ENCODE peak calls at places on chromosomes 1 and 21, in eight cellular contexts. M is cardiac fibroblast; P is pancreas; U is psoas muscle; I is lower leg skin; V is GM12865; J is heart right ventricle; S is naive thymus-derived CD4-positive, alpha-beta T cell. Z is an unnamed sample.

GRCh38 chr1:73980324-73981040 is 217.5 kb downstream of the LRRIQ3 start:
- DNase-seq in M (no peak), P (no peak), U (no peak), I (no peak), V (no peak), J (no peak), S (no peak), Z (no peak)

GRCh38 chr1:21631944-21632887 is 36.9 kb downstream of the RAP1GAP start:
- DNase-seq in M (no peak), P (peak), U (no peak), I (no peak), V (no peak), J (no peak), S (no peak), Z (no peak)

GRCh38 chr1:107649023-107649422 is 316.0 kb downstream of the VAV3 start:
- DNase-seq in M (no peak), P (no peak), U (no peak), I (no peak), V (no peak), J (no peak), S (no peak), Z (no peak)

GRCh38 chr1:1291023-1291528 is 10.8 kb downstream of the SCNN1D start:
- DNase-seq in M (no peak), P (no peak), U (peak), I (no peak), V (no peak), J (no peak), S (no peak), Z (no peak)

GRCh38 chr1:12477936-12478611 is 139.9 kb downstream of the DHRS3 start:
- DNase-seq in M (peak), P (peak), U (peak), I (peak), V (no peak), J (peak), S (no peak), Z (peak)

GRCh38 chr1:207495816-207496792 is at the start of gene CR1:
- DNase-seq in M (peak), P (no peak), U (peak), I (peak), V (peak), J (peak), S (peak), Z (no peak)

GRCh38 chr21:35529141-35529863 is 480.2 kb upstream of the RUNX1 start:
- DNase-seq in M (peak), P (no peak), U (no peak), I (no peak), V (peak), J (no peak), S (peak), Z (no peak)

GRCh38 chr1:240906477-240906876 is 294.5 kb upstream of the GREM2 start:
- DNase-seq in M (no peak), P (no peak), U (no peak), I (no peak), V (no peak), J (no peak), S (no peak), Z (no peak)

GRCh38 chr1:227396539-227397355 is 78.5 kb upstream of the CDC42BPA start:
- DNase-seq in M (peak), P (no peak), U (no peak), I (no peak), V (no peak), J (no peak), S (no peak), Z (no peak)

GRCh38 chr1:1891349-1892078 is 627 bp upstream of the GNB1 start:
- DNase-seq in M (peak), P (peak), U (peak), I (peak), V (peak), J (peak), S (peak), Z (peak)

GRCh38 chr1:178625695-178626094 is 99.3 kb upstream of the RALGPS2 start:
- DNase-seq in M (no peak), P (no peak), U (no peak), I (no peak), V (no peak), J (no peak), S (no peak), Z (no peak)

GRCh38 chr1:234933475-234933874 is 195.2 kb downstream of the TOMM20 start:
- DNase-seq in M (peak), P (no peak), U (peak), I (peak), V (peak), J (peak), S (no peak), Z (no peak)

GRCh38 chr1:151613275-151613867 is 1.5 kb downstream of the SNX27 start:
- DNase-seq in M (no peak), P (no peak), U (no peak), I (no peak), V (no peak), J (no peak), S (no peak), Z (peak)

GRCh38 chr1:71089536-71090270 is 8.9 kb upstream of the ZRANB2 start:
- DNase-seq in M (peak), P (no peak), U (no peak), I (no peak), V (no peak), J (no peak), S (no peak), Z (no peak)

GRCh38 chr1:155242805-155243358 is 12.4 kb downstream of the ENTREP3 start:
- DNase-seq in M (peak), P (no peak), U (no peak), I (no peak), V (no peak), J (no peak), S (no peak), Z (no peak)

GRCh38 chr1:97685355-97685754 is 235.5 kb downstream of the DPYD start:
- DNase-seq in M (no peak), P (no peak), U (no peak), I (no peak), V (no peak), J (no peak), S (no peak), Z (no peak)

GRCh38 chr1:200488375-200489165 is 78.7 kb upstream of the ZNF281 start:
- DNase-seq in M (peak), P (peak), U (no peak), I (no peak), V (peak), J (no peak), S (peak), Z (peak)

GRCh38 chr21:25281134-25281533 is 326.1 kb downstream of the MRPL39 start:
- DNase-seq in M (no peak), P (no peak), U (no peak), I (no peak), V (no peak), J (no peak), S (no peak), Z (no peak)

GRCh38 chr1:172254521-172255222 is 165.8 kb upstream of the C1orf105 start:
- DNase-seq in M (peak), P (no peak), U (no peak), I (no peak), V (no peak), J (no peak), S (no peak), Z (no peak)

GRCh38 chr21:42250422-42251403 is 31.8 kb downstream of the ABCG1 start:
- DNase-seq in M (no peak), P (no peak), U (no peak), I (no peak), V (no peak), J (no peak), S (no peak), Z (no peak)

GRCh38 chr1:160376525-160377131 is 9.8 kb downstream of the NHLH1 start:
- DNase-seq in M (peak), P (peak), U (no peak), I (no peak), V (peak), J (no peak), S (peak), Z (peak)

GRCh38 chr1:82388679-82389078 is 587.9 kb downstream of the ADGRL2 start:
- DNase-seq in M (peak), P (no peak), U (no peak), I (no peak), V (no peak), J (no peak), S (no peak), Z (peak)

GRCh38 chr1:224447251-224447650 is 12.7 kb upstream of the WDR26 start:
- DNase-seq in M (peak), P (no peak), U (peak), I (peak), V (no peak), J (no peak), S (no peak), Z (no peak)

GRCh38 chr1:186858923-186859322 is 30.2 kb downstream of the PLA2G4A start:
- DNase-seq in M (peak), P (no peak), U (no peak), I (no peak), V (no peak), J (no peak), S (no peak), Z (no peak)

GRCh38 chr1:239805888-239806772 is 285.6 kb upstream of the FMN2 start:
- DNase-seq in M (no peak), P (no peak), U (no peak), I (no peak), V (no peak), J (no peak), S (no peak), Z (no peak)

GRCh38 chr21:39009587-39010225 is 173.5 kb downstream of the PSMG1 start:
- DNase-seq in M (no peak), P (no peak), U (no peak), I (no peak), V (no peak), J (no peak), S (no peak), Z (no peak)

GRCh38 chr1:84492726-84493125 is 13.5 kb upstream of the SPATA1 start:
- DNase-seq in M (no peak), P (no peak), U (no peak), I (no peak), V (no peak), J (no peak), S (no peak), Z (no peak)

GRCh38 chr1:27862671-27863551 is 9.4 kb upstream of the THEMIS2 start:
- DNase-seq in M (peak), P (no peak), U (peak), I (peak), V (peak), J (no peak), S (no peak), Z (no peak)

GRCh38 chr1:15305366-15305765 is 58.3 kb downstream of the FHAD1 start:
- DNase-seq in M (peak), P (no peak), U (no peak), I (no peak), V (no peak), J (no peak), S (no peak), Z (no peak)
- H3K4me3 ChIP-seq in M (no peak), P (no peak), U (no peak), I (no peak), V (no peak), J (no peak), S (no peak), Z (no peak)

GRCh38 chr1:55214903-55215193 is 316 bp downstream of the USP24 start:
- DNase-seq in M (peak), P (no peak), U (peak), I (peak), V (no peak), J (peak), S (no peak), Z (peak)
- H3K4me3 ChIP-seq in M (peak), P (peak), U (peak), I (peak), V (peak), J (peak), S (peak), Z (peak)

GRCh38 chr1:8116892-8117262 is 90.8 kb upstream of the ERRFI1 start:
- DNase-seq in M (peak), P (no peak), U (peak), I (no peak), V (no peak), J (peak), S (no peak), Z (peak)
- H3K4me3 ChIP-seq in M (no peak), P (no peak), U (no peak), I (no peak), V (no peak), J (no peak), S (no peak), Z (no peak)

GRCh38 chr1:30906631-30907389 is 1.7 kb downstream of the SDC3 start:
- DNase-seq in M (no peak), P (no peak), U (no peak), I (no peak), V (no peak), J (no peak), S (no peak), Z (no peak)
- H3K4me3 ChIP-seq in M (no peak), P (no peak), U (peak), I (no peak), V (no peak), J (peak), S (no peak), Z (no peak)

GRCh38 chr1:50975436-50975835 is 5.4 kb downstream of the CDKN2C start:
- DNase-seq in M (no peak), P (no peak), U (no peak), I (no peak), V (no peak), J (no peak), S (no peak), Z (peak)

GRCh38 chr1:50976111-50976889 is 6.3 kb downstream of the CDKN2C start:
- DNase-seq in M (no peak), P (no peak), U (no peak), I (no peak), V (peak), J (no peak), S (no peak), Z (peak)

GRCh38 chr1:50977575-50978143 is 7.6 kb downstream of the CDKN2C start:
- DNase-seq in M (peak), P (peak), U (peak), I (peak), V (peak), J (peak), S (no peak), Z (peak)

GRCh38 chr1:50978144-50978851 is 8.3 kb downstream of the CDKN2C start:
- DNase-seq in M (peak), P (peak), U (peak), I (peak), V (peak), J (peak), S (no peak), Z (peak)

GRCh38 chr1:50976890-50977574 is 7.0 kb downstream of the CDKN2C start:
- DNase-seq in M (peak), P (no peak), U (peak), I (no peak), V (peak), J (no peak), S (peak), Z (peak)
- H3K4me3 ChIP-seq in M (peak), P (peak), U (peak), I (peak), V (peak), J (peak), S (peak), Z (peak)

GRCh38 chr1:196558424-196558823 is 49.8 kb downstream of the KCNT2 start:
- DNase-seq in M (peak), P (no peak), U (no peak), I (no peak), V (peak), J (no peak), S (no peak), Z (peak)
- H3K4me3 ChIP-seq in M (peak), P (no peak), U (no peak), I (no peak), V (no peak), J (peak), S (no peak), Z (no peak)

DNA sequence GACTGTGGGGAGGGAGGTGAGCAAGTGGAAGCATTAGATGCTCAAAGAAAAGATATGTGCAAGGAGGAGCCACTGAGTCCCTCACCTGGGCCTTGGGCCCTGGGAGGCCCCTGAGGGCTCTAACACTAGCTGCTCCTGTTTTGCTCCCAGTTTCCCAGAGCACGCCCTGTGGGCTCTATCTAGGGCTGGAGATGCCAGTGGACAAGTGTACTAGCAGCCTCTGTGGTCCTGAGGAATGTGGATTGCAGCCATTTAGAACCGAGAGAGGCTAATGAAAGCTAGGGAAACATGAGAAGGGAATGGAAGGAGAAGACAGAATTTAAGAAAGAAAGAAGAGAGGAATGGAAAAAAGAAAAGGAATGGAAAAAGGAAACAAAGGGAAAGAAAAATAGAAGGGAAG is 10.0 kb upstream of the TBX15 start:
- DNase-seq in M (no peak), P (no peak), U (no peak), I (peak), V (no peak), J (no peak), S (no peak), Z (no peak)
- H3K4me3 ChIP-seq in M (no peak), P (no peak), U (no peak), I (no peak), V (no peak), J (no peak), S (no peak), Z (no peak)

GRCh38 chr1:220407101-220407683 is 120.7 kb upstream of the MARK1 start:
- DNase-seq in M (no peak), P (no peak), U (no peak), I (no peak), V (no peak), J (no peak), S (no peak), Z (no peak)

GRCh38 chr1:220409751-220410370 is 118.1 kb upstream of the MARK1 start:
- DNase-seq in M (no peak), P (no peak), U (no peak), I (no peak), V (no peak), J (no peak), S (no peak), Z (peak)

DNA sequence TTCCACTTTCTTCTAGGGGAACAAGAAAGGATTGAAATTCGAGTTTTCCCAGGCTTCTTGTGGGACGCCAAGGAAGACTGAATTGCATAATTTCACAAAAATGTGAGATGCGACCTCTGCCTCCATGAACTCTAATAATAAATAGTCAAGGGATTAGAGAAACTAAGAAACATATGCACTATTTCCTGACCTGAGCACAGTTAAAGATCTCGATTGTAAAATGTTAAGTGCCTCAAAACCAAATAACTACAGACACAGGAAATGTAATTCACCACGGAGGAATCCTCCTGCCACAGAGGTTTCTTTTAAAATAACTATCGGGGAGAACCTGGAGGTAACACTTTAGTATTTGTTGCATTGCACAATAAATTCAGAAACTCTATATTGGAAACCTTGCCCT is 117.3 kb upstream of the MARK1 start:
- DNase-seq in M (peak), P (no peak), U (no peak), I (no peak), V (no peak), J (no peak), S (no peak), Z (no peak)
- H3K4me3 ChIP-seq in M (no peak), P (no peak), U (no peak), I (no peak), V (no peak), J (no peak), S (no peak), Z (no peak)